ENCODE peak calls at places on chromosomes 11 and 22, in nine cellular contexts. F is left colon; M is activated naive CD4-positive, alpha-beta T cell treated with anti-CD3 and anti-CD28 coated beads, Interleukin-2, amount 50 U/mL, for 72 hours; E is H9; A is SHP77; Y is activated CD4-positive, alpha-beta T cell treated with anti-CD3 and anti-CD28 coated beads for 36 hours; R is stimulated activated CD8-positive, alpha-beta memory T cell treated with anti-CD3 and anti-CD28 coated beads, Interleukin-15, amount 100 ng/mL, for 1 hour; W is SK-MEL-5; K is substantia nigra. N is an unnamed sample.

GRCh38 chr22:32480238-32480637 is 5.6 kb downstream of the FBXO7 start:
- DNase-seq in F (no peak), M (no peak), E (no peak), A (no peak), Y (peak; percentile 73), R (no peak), W (no peak), K (no peak), N (no peak)

GRCh38 chr22:39723463-39723862 is 152.9 kb downstream of the CACNA1I start:
- DNase-seq in F (no peak), M (no peak), E (no peak), A (no peak), Y (no peak), R (no peak), W (no peak), K (no peak), N (no peak)

GRCh38 chr11:824292-824880 is 3.3 kb upstream of the CRACR2B start:
- DNase-seq in F (peak; percentile 77), M (no peak), E (no peak), A (peak; percentile 71), Y (no peak), R (no peak), W (no peak), K (no peak), N (no peak)

GRCh38 chr11:100004541-100004940 is 682.5 kb upstream of the ARHGAP42 start:
- DNase-seq in F (no peak), M (no peak), E (no peak), A (no peak), Y (no peak), R (no peak), W (peak; percentile 1), K (no peak), N (no peak)

GRCh38 chr11:13687271-13687670 is 18.8 kb downstream of the FAR1 start:
- DNase-seq in F (no peak), M (no peak), E (no peak), A (no peak), Y (no peak), R (no peak), W (no peak), K (no peak), N (no peak)

GRCh38 chr22:45688606-45689080 is 17.0 kb downstream of the ATXN10 start:
- DNase-seq in F (no peak), M (no peak), E (no peak), A (no peak), Y (no peak), R (no peak), W (no peak), K (no peak), N (no peak)

GRCh38 chr11:11537871-11538270 is 83.9 kb downstream of the GALNT18 start:
- DNase-seq in F (no peak), M (no peak), E (no peak), A (no peak), Y (no peak), R (no peak), W (no peak), K (no peak), N (no peak)

GRCh38 chr11:9982796-9983579 is 311.0 kb downstream of the SBF2 start:
- DNase-seq in F (peak; percentile 52), M (no peak), E (peak; percentile 79), A (no peak), Y (no peak), R (no peak), W (peak; percentile 28), K (no peak), N (no peak)

GRCh38 chr22:40055143-40055926 is 60.6 kb downstream of the FAM83F start:
- DNase-seq in F (no peak), M (no peak), E (no peak), A (no peak), Y (peak; percentile 43), R (no peak), W (no peak), K (no peak), N (no peak)

GRCh38 chr22:42752912-42753311 is 32.2 kb upstream of the A4GALT start:
- DNase-seq in F (no peak), M (no peak), E (no peak), A (no peak), Y (no peak), R (no peak), W (no peak), K (no peak), N (no peak)

GRCh38 chr11:44760917-44761545 is 34.3 kb downstream of the TSPAN18 start:
- DNase-seq in F (peak; percentile 42), M (peak; percentile 47), E (peak; percentile 79), A (no peak), Y (no peak), R (no peak), W (peak; percentile 21), K (no peak), N (no peak)

GRCh38 chr11:124633355-124633754 is 10.7 kb downstream of the TBRG1 start:
- DNase-seq in F (no peak), M (no peak), E (no peak), A (no peak), Y (no peak), R (no peak), W (peak; percentile 25), K (no peak), N (no peak)

GRCh38 chr11:46237248-46238077 is 40.0 kb upstream of the CREB3L1 start:
- DNase-seq in F (no peak), M (peak; percentile 60), E (peak; percentile 77), A (no peak), Y (peak; percentile 78), R (no peak), W (no peak), K (no peak), N (peak; percentile 64)

GRCh38 chr22:30903876-30904460 is 64.6 kb downstream of the MORC2 start:
- DNase-seq in F (no peak), M (no peak), E (no peak), A (no peak), Y (no peak), R (no peak), W (no peak), K (no peak), N (no peak)

GRCh38 chr11:58485961-58486360 is 21.9 kb downstream of the OR5B21 start:
- DNase-seq in F (no peak), M (no peak), E (no peak), A (no peak), Y (no peak), R (no peak), W (no peak), K (no peak), N (no peak)

GRCh38 chr11:60878245-60879101 is 11.1 kb downstream of the ZP1 start:
- DNase-seq in F (no peak), M (no peak), E (no peak), A (no peak), Y (no peak), R (no peak), W (no peak), K (no peak), N (no peak)

GRCh38 chr11:46293616-46294015 is 16.2 kb downstream of the CREB3L1 start:
- DNase-seq in F (no peak), M (no peak), E (no peak), A (no peak), Y (no peak), R (no peak), W (no peak), K (no peak), N (no peak)

N was measured in NCI-H1930.